ENCODE peak calls at places on chromosomes 7 and 10, in six cellular contexts. One of them, this sample, is unnamed.

GRCh38 chr7:70573202-70573810 is 558.6 kb upstream of the GALNT17 start:
- DNase-seq in AG04450: no peak
- DNase-seq in NCI-H1105: no peak
- DNase-seq in activated CD4-positive, alpha-beta T cell treated with anti-CD3 and anti-CD28 coated beads for 24 hours: no peak
- DNase-seq in NCI-H187: no peak
- DNase-seq in HFFc6: no peak
- DNase-seq in this sample: peak

GRCh38 chr7:11935905-11936304 is 103.9 kb upstream of the THSD7A start:
- DNase-seq in activated CD4-positive, alpha-beta T cell treated with anti-CD3 and anti-CD28 coated beads for 24 hours: no peak
- DNase-seq in NCI-H187: no peak
- DNase-seq in AG04450: no peak
- DNase-seq in HFFc6: no peak
- DNase-seq in NCI-H1105: no peak
- DNase-seq in this sample: no peak

GRCh38 chr10:74333174-74333573 is 182.2 kb downstream of the ADK start:
- DNase-seq in activated CD4-positive, alpha-beta T cell treated with anti-CD3 and anti-CD28 coated beads for 24 hours: no peak
- DNase-seq in AG04450: peak
- DNase-seq in NCI-H187: no peak
- DNase-seq in HFFc6: peak
- DNase-seq in NCI-H1105: no peak
- DNase-seq in this sample: no peak

GRCh38 chr7:153682628-153683027 is 369.6 kb upstream of the DPP6 start:
- DNase-seq in NCI-H1105: no peak
- DNase-seq in NCI-H187: no peak
- DNase-seq in HFFc6: no peak
- DNase-seq in AG04450: no peak
- DNase-seq in activated CD4-positive, alpha-beta T cell treated with anti-CD3 and anti-CD28 coated beads for 24 hours: no peak
- DNase-seq in this sample: no peak

GRCh38 chr10:100882681-100883321 is 30.0 kb upstream of the SLF2 start:
- DNase-seq in HFFc6: no peak
- DNase-seq in NCI-H187: no peak
- DNase-seq in NCI-H1105: no peak
- DNase-seq in AG04450: peak
- DNase-seq in activated CD4-positive, alpha-beta T cell treated with anti-CD3 and anti-CD28 coated beads for 24 hours: no peak
- DNase-seq in this sample: no peak

GRCh38 chr10:4710858-4711257 is 115.1 kb upstream of the AKR1E2 start:
- DNase-seq in NCI-H1105: no peak
- DNase-seq in activated CD4-positive, alpha-beta T cell treated with anti-CD3 and anti-CD28 coated beads for 24 hours: no peak
- DNase-seq in NCI-H187: no peak
- DNase-seq in HFFc6: no peak
- DNase-seq in AG04450: no peak
- DNase-seq in this sample: no peak

GRCh38 chr10:34075269-34075926 is 739.7 kb downstream of the PARD3 start:
- DNase-seq in activated CD4-positive, alpha-beta T cell treated with anti-CD3 and anti-CD28 coated beads for 24 hours: no peak
- DNase-seq in HFFc6: no peak
- DNase-seq in NCI-H1105: no peak
- DNase-seq in NCI-H187: no peak
- DNase-seq in AG04450: no peak
- DNase-seq in this sample: no peak

GRCh38 chr7:77727936-77728701 is 31.9 kb downstream of the RSBN1L start:
- DNase-seq in HFFc6: peak
- DNase-seq in AG04450: no peak
- DNase-seq in NCI-H1105: peak
- DNase-seq in NCI-H187: no peak
- DNase-seq in activated CD4-positive, alpha-beta T cell treated with anti-CD3 and anti-CD28 coated beads for 24 hours: no peak
- DNase-seq in this sample: peak

GRCh38 chr10:125159486-125159931 is 854 bp downstream of the CTBP2 start:
- DNase-seq in NCI-H187: no peak
- DNase-seq in NCI-H1105: no peak
- DNase-seq in AG04450: no peak
- DNase-seq in HFFc6: no peak
- DNase-seq in activated CD4-positive, alpha-beta T cell treated with anti-CD3 and anti-CD28 coated beads for 24 hours: no peak
- DNase-seq in this sample: no peak

GRCh38 chr7:24932815-24933214 is 47.2 kb downstream of the OSBPL3 start:
- DNase-seq in NCI-H187: no peak
- DNase-seq in HFFc6: no peak
- DNase-seq in NCI-H1105: no peak
- DNase-seq in activated CD4-positive, alpha-beta T cell treated with anti-CD3 and anti-CD28 coated beads for 24 hours: no peak
- DNase-seq in AG04450: no peak
- DNase-seq in this sample: no peak

This sample was measured in NCI-H1417.